ENCODE peak calls at places on chromosomes 3 and 15, in ten cellular contexts. One of them, this sample, is unnamed.

GRCh38 chr3:38255627-38256026 is 10.0 kb upstream of the SLC22A13 start:
- DNase-seq in OCI-LY7: no peak
- DNase-seq in A673: no peak
- DNase-seq in cardiac muscle cell: no peak
- DNase-seq in lung: no peak
- DNase-seq in GM10248: no peak
- DNase-seq in lower leg skin: no peak
- DNase-seq in osteocyte: no peak
- DNase-seq in HFFc6: no peak
- DNase-seq in retinal pigment epithelial cell: no peak
- DNase-seq in this sample: no peak

GRCh38 chr3:146162561-146162960 is 1.6 kb upstream of the PLOD2 start:
- DNase-seq in retinal pigment epithelial cell: no peak
- DNase-seq in OCI-LY7: no peak
- DNase-seq in lower leg skin: peak; percentile 80
- DNase-seq in cardiac muscle cell: no peak
- DNase-seq in A673: no peak
- DNase-seq in HFFc6: no peak
- DNase-seq in osteocyte: no peak
- DNase-seq in GM10248: no peak
- DNase-seq in lung: no peak
- DNase-seq in this sample: no peak

GRCh38 chr3:100277255-100277800 is 16.5 kb downstream of the TBC1D23 start:
- DNase-seq in lower leg skin: no peak
- DNase-seq in GM10248: no peak
- DNase-seq in retinal pigment epithelial cell: no peak
- DNase-seq in osteocyte: no peak
- DNase-seq in HFFc6: no peak
- DNase-seq in OCI-LY7: no peak
- DNase-seq in lung: no peak
- DNase-seq in A673: no peak
- DNase-seq in cardiac muscle cell: peak; percentile 5
- DNase-seq in this sample: no peak

GRCh38 chr3:67804089-67804488 is 149.7 kb upstream of the SUCLG2 start:
- DNase-seq in OCI-LY7: no peak
- DNase-seq in A673: no peak
- DNase-seq in retinal pigment epithelial cell: no peak
- DNase-seq in lung: no peak
- DNase-seq in GM10248: no peak
- DNase-seq in cardiac muscle cell: no peak
- DNase-seq in HFFc6: no peak
- DNase-seq in lower leg skin: no peak
- DNase-seq in osteocyte: no peak
- DNase-seq in this sample: no peak

GRCh38 chr3:129226374-129226773 is 23.0 kb upstream of the COPG1 start:
- DNase-seq in A673: peak; percentile 62
- DNase-seq in lung: peak; percentile 56
- DNase-seq in OCI-LY7: no peak
- DNase-seq in retinal pigment epithelial cell: peak; percentile 49
- DNase-seq in cardiac muscle cell: peak; percentile 81
- DNase-seq in HFFc6: peak; percentile 94
- DNase-seq in lower leg skin: peak; percentile 96
- DNase-seq in GM10248: no peak
- DNase-seq in osteocyte: no peak
- DNase-seq in this sample: no peak

GRCh38 chr3:169400874-169401273 is 262.6 kb downstream of the MECOM start:
- DNase-seq in osteocyte: no peak
- DNase-seq in OCI-LY7: no peak
- DNase-seq in lower leg skin: no peak
- DNase-seq in A673: no peak
- DNase-seq in cardiac muscle cell: no peak
- DNase-seq in HFFc6: no peak
- DNase-seq in retinal pigment epithelial cell: no peak
- DNase-seq in lung: no peak
- DNase-seq in GM10248: no peak
- DNase-seq in this sample: no peak

GRCh38 chr15:84844964-84845363 is 27.8 kb downstream of the ALPK3 start:
- DNase-seq in cardiac muscle cell: no peak
- DNase-seq in retinal pigment epithelial cell: no peak
- DNase-seq in lung: no peak
- DNase-seq in A673: no peak
- DNase-seq in HFFc6: no peak
- DNase-seq in GM10248: no peak
- DNase-seq in osteocyte: no peak
- DNase-seq in lower leg skin: no peak
- DNase-seq in OCI-LY7: no peak
- DNase-seq in this sample: no peak

GRCh38 chr3:141337523-141337854 is 30.8 kb upstream of the ZBTB38 start:
- DNase-seq in OCI-LY7: no peak
- DNase-seq in retinal pigment epithelial cell: no peak
- DNase-seq in GM10248: no peak
- DNase-seq in cardiac muscle cell: no peak
- DNase-seq in osteocyte: no peak
- DNase-seq in lower leg skin: no peak
- DNase-seq in A673: no peak
- DNase-seq in lung: no peak
- DNase-seq in HFFc6: no peak
- DNase-seq in this sample: no peak

GRCh38 chr15:34331809-34332208 is 5.8 kb downstream of the SLC12A6 start:
- DNase-seq in lower leg skin: no peak
- DNase-seq in osteocyte: no peak
- DNase-seq in A673: no peak
- DNase-seq in GM10248: no peak
- DNase-seq in retinal pigment epithelial cell: no peak
- DNase-seq in cardiac muscle cell: no peak
- DNase-seq in HFFc6: no peak
- DNase-seq in lung: no peak
- DNase-seq in OCI-LY7: no peak
- DNase-seq in this sample: no peak

GRCh38 chr3:46386206-46386605 is 15.5 kb downstream of the CCR5 start:
- DNase-seq in lower leg skin: no peak
- DNase-seq in GM10248: no peak
- DNase-seq in cardiac muscle cell: no peak
- DNase-seq in HFFc6: peak; percentile 65
- DNase-seq in osteocyte: no peak
- DNase-seq in A673: no peak
- DNase-seq in retinal pigment epithelial cell: peak; percentile 10
- DNase-seq in lung: no peak
- DNase-seq in OCI-LY7: no peak
- DNase-seq in this sample: no peak

GRCh38 chr15:39239562-39239961 is 341.3 kb upstream of the THBS1 start:
- DNase-seq in cardiac muscle cell: no peak
- DNase-seq in A673: no peak
- DNase-seq in lung: no peak
- DNase-seq in GM10248: no peak
- DNase-seq in OCI-LY7: no peak
- DNase-seq in HFFc6: peak; percentile 76
- DNase-seq in retinal pigment epithelial cell: no peak
- DNase-seq in lower leg skin: no peak
- DNase-seq in osteocyte: no peak
- DNase-seq in this sample: no peak

GRCh38 chr3:178041931-178042330 is 494.3 kb upstream of the KCNMB2 start:
- DNase-seq in cardiac muscle cell: no peak
- DNase-seq in OCI-LY7: no peak
- DNase-seq in osteocyte: no peak
- DNase-seq in GM10248: no peak
- DNase-seq in A673: no peak
- DNase-seq in HFFc6: no peak
- DNase-seq in lower leg skin: no peak
- DNase-seq in lung: no peak
- DNase-seq in retinal pigment epithelial cell: no peak
- DNase-seq in this sample: no peak

GRCh38 chr15:61049934-61050333 is 179.2 kb downstream of the RORA start:
- DNase-seq in A673: no peak
- DNase-seq in lower leg skin: no peak
- DNase-seq in GM10248: no peak
- DNase-seq in retinal pigment epithelial cell: no peak
- DNase-seq in OCI-LY7: no peak
- DNase-seq in HFFc6: no peak
- DNase-seq in osteocyte: no peak
- DNase-seq in cardiac muscle cell: peak; percentile 41
- DNase-seq in lung: no peak
- DNase-seq in this sample: no peak

GRCh38 chr3:43616034-43616433 is 5.8 kb downstream of the ANO10 start:
- DNase-seq in GM10248: no peak
- DNase-seq in lung: no peak
- DNase-seq in lower leg skin: no peak
- DNase-seq in retinal pigment epithelial cell: no peak
- DNase-seq in osteocyte: no peak
- DNase-seq in cardiac muscle cell: no peak
- DNase-seq in HFFc6: no peak
- DNase-seq in A673: no peak
- DNase-seq in OCI-LY7: no peak
- DNase-seq in this sample: no peak

GRCh38 chr3:31980530-31981205 is 394 bp downstream of the OSBPL10 start:
- DNase-seq in cardiac muscle cell: peak; percentile 62
- DNase-seq in GM10248: peak; percentile 52
- DNase-seq in OCI-LY7: peak; percentile 88
- DNase-seq in lung: peak; percentile 79
- DNase-seq in HFFc6: peak; percentile 16
- DNase-seq in A673: peak; percentile 27
- DNase-seq in lower leg skin: peak; percentile 87
- DNase-seq in retinal pigment epithelial cell: no peak
- DNase-seq in osteocyte: peak; percentile 85
- DNase-seq in this sample: no peak
- TF ChIP-seq CTCF in cardiac muscle cell: no peak
- TF ChIP-seq CTCF in GM10248: no peak
- TF ChIP-seq CTCF in OCI-LY7: peak; percentile 54
- TF ChIP-seq CTCF in lung: no peak
- TF ChIP-seq CTCF in HFFc6: no peak
- TF ChIP-seq CTCF in A673: no peak
- TF ChIP-seq CTCF in lower leg skin: no peak
- TF ChIP-seq CTCF in retinal pigment epithelial cell: peak; percentile 2
- TF ChIP-seq CTCF in osteocyte: peak; percentile 28
- TF ChIP-seq CTCF in this sample: peak; percentile 40

GRCh38 chr15:75161106-75161505 is 40.6 kb upstream of the C15orf39 start:
- DNase-seq in retinal pigment epithelial cell: no peak
- DNase-seq in A673: no peak
- DNase-seq in lower leg skin: no peak
- DNase-seq in OCI-LY7: no peak
- DNase-seq in HFFc6: no peak
- DNase-seq in GM10248: no peak
- DNase-seq in osteocyte: no peak
- DNase-seq in lung: no peak
- DNase-seq in cardiac muscle cell: no peak
- DNase-seq in this sample: no peak

GRCh38 chr15:75156306-75157215 is 45.1 kb upstream of the C15orf39 start:
- DNase-seq in cardiac muscle cell: no peak
- DNase-seq in A673: no peak
- DNase-seq in retinal pigment epithelial cell: no peak
- DNase-seq in lung: no peak
- DNase-seq in HFFc6: no peak
- DNase-seq in OCI-LY7: no peak
- DNase-seq in lower leg skin: peak; percentile 61
- DNase-seq in osteocyte: no peak
- DNase-seq in GM10248: no peak
- DNase-seq in this sample: no peak

GRCh38 chr15:75161788-75162414 is 39.8 kb upstream of the C15orf39 start:
- DNase-seq in lung: peak; percentile 69
- DNase-seq in OCI-LY7: no peak
- DNase-seq in retinal pigment epithelial cell: no peak
- DNase-seq in osteocyte: no peak
- DNase-seq in cardiac muscle cell: peak; percentile 65
- DNase-seq in HFFc6: no peak
- DNase-seq in A673: no peak
- DNase-seq in lower leg skin: no peak
- DNase-seq in GM10248: no peak
- DNase-seq in this sample: no peak

GRCh38 chr15:75159244-75159643 is 42.4 kb upstream of the C15orf39 start:
- DNase-seq in lung: no peak
- DNase-seq in A673: no peak
- DNase-seq in OCI-LY7: no peak
- DNase-seq in GM10248: no peak
- DNase-seq in cardiac muscle cell: no peak
- DNase-seq in lower leg skin: no peak
- DNase-seq in HFFc6: no peak
- DNase-seq in retinal pigment epithelial cell: no peak
- DNase-seq in osteocyte: no peak
- DNase-seq in this sample: no peak

GRCh38 chr15:75158402-75158801 is 43.3 kb upstream of the C15orf39 start:
- DNase-seq in GM10248: no peak
- DNase-seq in A673: no peak
- DNase-seq in lung: no peak
- DNase-seq in retinal pigment epithelial cell: no peak
- DNase-seq in cardiac muscle cell: no peak
- DNase-seq in OCI-LY7: no peak
- DNase-seq in HFFc6: no peak
- DNase-seq in lower leg skin: peak; percentile 67
- DNase-seq in osteocyte: no peak
- DNase-seq in this sample: no peak
- TF ChIP-seq CTCF in GM10248: no peak
- TF ChIP-seq CTCF in A673: no peak
- TF ChIP-seq CTCF in lung: no peak
- TF ChIP-seq CTCF in retinal pigment epithelial cell: no peak
- TF ChIP-seq CTCF in cardiac muscle cell: no peak
- TF ChIP-seq CTCF in OCI-LY7: no peak
- TF ChIP-seq CTCF in HFFc6: no peak
- TF ChIP-seq CTCF in lower leg skin: no peak
- TF ChIP-seq CTCF in osteocyte: no peak
- TF ChIP-seq CTCF in this sample: no peak

GRCh38 chr3:83523470-83524073 is 1435.2 kb upstream of the CADM2 start:
- DNase-seq in retinal pigment epithelial cell: peak; percentile 43
- DNase-seq in lung: no peak
- DNase-seq in A673: peak; percentile 62
- DNase-seq in OCI-LY7: peak; percentile 57
- DNase-seq in HFFc6: no peak
- DNase-seq in osteocyte: no peak
- DNase-seq in cardiac muscle cell: peak; percentile 39
- DNase-seq in lower leg skin: no peak
- DNase-seq in GM10248: peak; percentile 13
- DNase-seq in this sample: no peak
- TF ChIP-seq CTCF in retinal pigment epithelial cell: peak; percentile 80
- TF ChIP-seq CTCF in lung: no peak
- TF ChIP-seq CTCF in A673: peak; percentile 60
- TF ChIP-seq CTCF in OCI-LY7: peak; percentile 81
- TF ChIP-seq CTCF in HFFc6: peak; percentile 22
- TF ChIP-seq CTCF in osteocyte: peak; percentile 94
- TF ChIP-seq CTCF in cardiac muscle cell: peak; percentile 25
- TF ChIP-seq CTCF in lower leg skin: no peak
- TF ChIP-seq CTCF in GM10248: peak; percentile 64
- TF ChIP-seq CTCF in this sample: peak; percentile 95

DNA sequence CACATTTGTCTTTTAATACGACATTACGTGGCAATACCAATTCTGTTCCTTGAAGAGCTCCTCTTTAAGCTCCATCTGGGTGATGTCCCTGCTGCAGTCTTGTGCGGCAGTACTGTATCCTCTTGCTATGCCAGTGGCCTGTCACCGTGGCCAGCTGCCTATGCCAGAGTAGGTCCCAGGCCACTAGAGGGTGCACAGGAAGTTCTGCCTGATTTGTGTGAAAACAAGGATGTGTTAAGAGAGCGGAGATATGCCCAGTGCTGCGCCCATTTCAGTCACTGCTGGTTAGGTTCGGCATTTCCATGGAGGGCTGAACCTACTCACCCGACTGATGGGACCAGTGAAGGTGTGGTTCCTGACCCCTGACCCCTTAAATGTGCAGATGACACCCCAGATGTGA is 25.2 kb downstream of the NIPA1 start:
- DNase-seq in A673: peak; percentile 21
- DNase-seq in HFFc6: no peak
- DNase-seq in OCI-LY7: peak; percentile 27
- DNase-seq in retinal pigment epithelial cell: no peak
- DNase-seq in lower leg skin: peak; percentile 52
- DNase-seq in cardiac muscle cell: peak; percentile 30
- DNase-seq in osteocyte: no peak
- DNase-seq in lung: no peak
- DNase-seq in GM10248: no peak
- DNase-seq in this sample: no peak
- TF ChIP-seq CTCF in A673: peak; percentile 37
- TF ChIP-seq CTCF in HFFc6: peak; percentile 45
- TF ChIP-seq CTCF in OCI-LY7: peak; percentile 62
- TF ChIP-seq CTCF in retinal pigment epithelial cell: peak; percentile 41
- TF ChIP-seq CTCF in lower leg skin: no peak
- TF ChIP-seq CTCF in cardiac muscle cell: peak; percentile 39
- TF ChIP-seq CTCF in osteocyte: peak; percentile 50
- TF ChIP-seq CTCF in lung: no peak
- TF ChIP-seq CTCF in GM10248: peak; percentile 41
- TF ChIP-seq CTCF in this sample: peak; percentile 68

This sample was measured in chondrocyte.